ENCODE peak calls at places on chromosome 5, in nine cellular contexts. U is HL-60, J is hepatic stellate cell, A is neuronal stem cell, L is epithelial cell of proximal tubule, T is gastrocnemius medialis, O is osteocyte, E is tibial artery, G is neural progenitor cell. H is an unnamed sample.

GRCh38 chr5:126515337-126515736 is 79.7 kb downstream of the ALDH7A1 start:
- DNase-seq in O (no peak), E (no peak), U (no peak), J (no peak), T (no peak), L (no peak), G (no peak), A (no peak), H (no peak)

GRCh38 chr5:15794117-15794985 is 294.4 kb downstream of the FBXL7 start:
- DNase-seq in A (no peak), E (no peak), G (no peak), J (no peak), T (no peak), L (no peak), U (no peak), O (no peak), H (no peak)

GRCh38 chr5:29197636-29198035 is 1995.8 kb upstream of the CDH6 start:
- DNase-seq in L (peak; percentile 12), G (no peak), J (no peak), E (no peak), U (no peak), A (no peak), O (no peak), T (no peak), H (no peak)

GRCh38 chr5:74765201-74765600 is 1.7 kb downstream of the GFM2 start:
- DNase-seq in J (no peak), E (no peak), U (no peak), A (no peak), O (no peak), L (no peak), T (no peak), G (peak; percentile 7), H (no peak)

GRCh38 chr5:68433921-68434879 is 218.6 kb downstream of the PIK3R1 start:
- DNase-seq in T (peak; percentile 80), G (no peak), A (no peak), L (peak; percentile 96), U (peak; percentile 52), J (peak; percentile 87), O (peak; percentile 94), E (peak; percentile 86), H (peak; percentile 92)

GRCh38 chr5:72110401-72111013 is 3.2 kb downstream of the MAP1B start:
- DNase-seq in J (no peak), G (peak; percentile 41), U (no peak), T (peak; percentile 24), O (no peak), A (no peak), L (no peak), E (peak; percentile 49), H (no peak)

GRCh38 chr5:79503794-79504495 is 10.0 kb downstream of the HOMER1 start:
- DNase-seq in J (no peak), E (no peak), G (no peak), U (no peak), A (no peak), O (no peak), L (no peak), T (no peak), H (no peak)

GRCh38 chr5:176803943-176804498 is 6.3 kb upstream of the UNC5A start:
- DNase-seq in T (no peak), J (no peak), U (no peak), L (no peak), E (no peak), G (peak; percentile 89), A (peak; percentile 79), O (no peak), H (peak; percentile 44)

GRCh38 chr5:145433077-145433476 is 402.1 kb downstream of the PRELID2 start:
- DNase-seq in U (no peak), L (no peak), J (no peak), E (no peak), T (no peak), G (no peak), O (no peak), A (no peak), H (no peak)

GRCh38 chr5:1315018-1315708 is 20.3 kb upstream of the TERT start:
- DNase-seq in U (no peak), T (no peak), L (no peak), J (no peak), E (peak; percentile 11), A (no peak), G (no peak), O (no peak), H (no peak)

GRCh38 chr5:175539936-175540335 is 61.6 kb downstream of the SFXN1 start:
- DNase-seq in J (no peak), A (no peak), T (no peak), E (no peak), O (no peak), U (no peak), G (no peak), L (no peak), H (no peak)

GRCh38 chr5:72555871-72556270 is 48.7 kb upstream of the ZNF366 start:
- DNase-seq in A (no peak), E (no peak), O (no peak), G (peak; percentile 38), T (no peak), J (no peak), U (no peak), L (no peak), H (no peak)

GRCh38 chr5:38757451-38758245 is 88.2 kb upstream of the OSMR start:
- DNase-seq in A (no peak), E (no peak), L (no peak), J (no peak), T (no peak), O (no peak), G (no peak), U (no peak), H (no peak)

GRCh38 chr5:173499471-173500212 is 116.8 kb downstream of the BOD1 start:
- DNase-seq in J (no peak), A (no peak), G (no peak), T (peak; percentile 69), O (no peak), E (peak; percentile 48), U (no peak), L (no peak), H (no peak)

GRCh38 chr5:19018822-19019221 is 969.2 kb downstream of the CDH18 start:
- DNase-seq in U (no peak), J (no peak), L (no peak), A (no peak), G (no peak), E (no peak), T (no peak), O (no peak), H (no peak)

GRCh38 chr5:149614034-149614907 is 33.0 kb downstream of the ARHGEF37 start:
- DNase-seq in G (no peak), E (no peak), J (no peak), A (no peak), U (no peak), T (no peak), L (no peak), O (no peak), H (no peak)

GRCh38 chr5:74237746-74238145 is 402.8 kb downstream of the ENC1 start:
- DNase-seq in E (no peak), G (no peak), U (no peak), L (no peak), T (no peak), J (no peak), A (no peak), O (no peak), H (no peak)

GRCh38 chr5:57816108-57816507 is 333.5 kb upstream of the ACTBL2 start:
- DNase-seq in O (no peak), L (peak; percentile 99), E (no peak), A (no peak), G (no peak), T (no peak), U (no peak), J (peak; percentile 58), H (no peak)

GRCh38 chr5:81749562-81750307 is 1.2 kb downstream of the SSBP2 start:
- DNase-seq in T (peak; percentile 20), L (no peak), U (no peak), O (peak; percentile 84), J (no peak), A (peak; percentile 37), G (peak; percentile 80), E (peak; percentile 55), H (peak; percentile 47)

GRCh38 chr5:42057254-42057690 is 132.2 kb downstream of the FBXO4 start:
- DNase-seq in E (no peak), J (peak; percentile 19), A (peak; percentile 45), L (no peak), T (peak; percentile 19), U (peak; percentile 6), O (no peak), G (peak; percentile 71), H (peak; percentile 60)

GRCh38 chr5:158013939-158014338 is 155.0 kb upstream of the CLINT1 start:
- DNase-seq in J (peak; percentile 29), A (no peak), U (no peak), E (no peak), L (no peak), O (no peak), G (peak; percentile 63), T (peak; percentile 14), H (no peak)

GRCh38 chr5:178312900-178313299 is 80.3 kb upstream of the PHYKPL start:
- DNase-seq in A (no peak), E (no peak), T (no peak), G (no peak), J (no peak), L (no peak), U (peak; percentile 56), O (no peak), H (peak; percentile 76)

GRCh38 chr5:8081179-8081578 is 212.2 kb downstream of the MTRR start:
- DNase-seq in A (no peak), O (no peak), J (no peak), T (no peak), L (no peak), G (no peak), E (no peak), U (no peak), H (no peak)

GRCh38 chr5:113122053-113122452 is 145.5 kb downstream of the DCP2 start:
- DNase-seq in A (no peak), J (no peak), O (no peak), G (no peak), L (no peak), T (peak; percentile 65), U (no peak), E (peak; percentile 76), H (no peak)